ENCODE peak calls at places on chromosomes 6 and 20, in five cellular contexts. L is uterus, G is transverse colon, A is breast epithelium, Y is ovary. I is an unnamed sample.

GRCh38 chr6:82376636-82377035 is 13.0 kb downstream of the TPBG start:
- DNase-seq in Y (no peak), A (no peak), L (no peak), G (no peak), I (no peak)

GRCh38 chr6:55601120-55601519 is 22.1 kb upstream of the HMGCLL1 start:
- DNase-seq in G (no peak), L (no peak), A (no peak), Y (no peak), I (no peak)

GRCh38 chr6:52400316-52401041 is 19.7 kb upstream of the EFHC1 start:
- DNase-seq in L (no peak), G (no peak), Y (no peak), A (no peak), I (no peak)

GRCh38 chr20:56630506-56631317 is 1.6 kb downstream of the TFAP2C start:
- DNase-seq in L (no peak), Y (no peak), G (no peak), A (no peak), I (no peak)

GRCh38 chr6:38133932-38134703 is 314.6 kb downstream of the ZFAND3 start:
- DNase-seq in A (no peak), L (no peak), Y (no peak), G (no peak), I (no peak)

GRCh38 chr6:148723484-148723883 is 23.3 kb upstream of the UST start:
- DNase-seq in A (no peak), G (no peak), Y (no peak), L (no peak), I (no peak)

GRCh38 chr6:90088009-90088408 is 193.7 kb downstream of the GJA10 start:
- DNase-seq in G (no peak), A (no peak), Y (no peak), L (no peak), I (no peak)

GRCh38 chr20:4046311-4046924 is 31.1 kb upstream of the RNF24 start:
- DNase-seq in Y (no peak), L (no peak), A (no peak), G (no peak), I (no peak)

GRCh38 chr20:47262365-47263013 is 94.0 kb downstream of the ZMYND8 start:
- DNase-seq in A (no peak), G (no peak), Y (no peak), L (no peak), I (no peak)

GRCh38 chr6:128630213-128630612 is 109.8 kb upstream of the PTPRK start:
- DNase-seq in A (no peak), G (peak), L (no peak), Y (no peak), I (no peak)

GRCh38 chr6:128171182-128171581 is 270.3 kb upstream of the THEMIS start:
- DNase-seq in A (no peak), Y (no peak), G (no peak), L (no peak), I (no peak)

DNA sequence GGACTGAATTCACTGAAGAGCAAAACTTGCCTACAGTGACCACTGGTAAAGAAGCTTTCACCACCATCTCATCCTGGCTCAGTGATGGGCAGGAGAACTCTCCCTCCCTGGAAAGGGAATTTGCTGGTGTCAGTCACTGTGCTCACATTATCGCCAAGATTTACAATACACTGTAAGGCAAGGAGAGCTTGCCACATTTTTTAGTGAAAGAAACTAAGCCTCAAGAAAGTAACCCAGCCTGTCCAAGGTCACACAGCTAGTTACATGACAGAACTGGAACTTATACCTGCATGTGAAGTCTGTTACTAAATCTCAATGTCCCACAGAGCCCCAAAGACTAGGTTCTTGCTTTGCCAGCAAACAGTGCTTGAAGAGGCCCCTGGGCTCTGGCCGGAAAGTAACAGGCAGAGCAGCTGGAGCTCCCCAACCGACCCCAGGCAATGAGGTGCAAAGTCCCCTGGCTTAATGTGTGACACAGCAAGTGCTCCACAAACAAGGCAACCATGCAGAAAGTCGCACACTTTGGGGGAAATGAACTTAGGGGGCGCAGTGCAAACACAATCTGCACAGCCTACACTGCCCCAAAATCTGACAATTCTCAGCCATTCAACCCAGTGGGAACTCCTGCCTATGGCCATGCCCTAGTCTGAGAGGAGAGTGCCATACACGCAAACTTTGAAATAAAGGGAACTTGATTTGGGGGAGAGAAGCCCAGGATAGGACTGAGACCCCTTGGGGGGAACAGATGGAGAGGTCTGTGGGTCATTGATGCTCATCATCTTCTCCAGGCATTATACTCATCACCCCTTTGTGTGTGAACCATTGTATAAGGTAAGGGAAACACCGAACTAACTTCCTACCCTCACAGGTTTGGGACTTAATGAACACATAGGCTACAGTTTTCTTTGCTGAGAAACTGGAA is 1.9 kb downstream of the BCL2L1 start:
- DNase-seq in L (no peak), A (no peak), G (peak), Y (no peak), I (no peak)
- TF ChIP-seq POLR2A in L (no peak), A (no peak), G (peak), Y (no peak), I (no peak)

DNA sequence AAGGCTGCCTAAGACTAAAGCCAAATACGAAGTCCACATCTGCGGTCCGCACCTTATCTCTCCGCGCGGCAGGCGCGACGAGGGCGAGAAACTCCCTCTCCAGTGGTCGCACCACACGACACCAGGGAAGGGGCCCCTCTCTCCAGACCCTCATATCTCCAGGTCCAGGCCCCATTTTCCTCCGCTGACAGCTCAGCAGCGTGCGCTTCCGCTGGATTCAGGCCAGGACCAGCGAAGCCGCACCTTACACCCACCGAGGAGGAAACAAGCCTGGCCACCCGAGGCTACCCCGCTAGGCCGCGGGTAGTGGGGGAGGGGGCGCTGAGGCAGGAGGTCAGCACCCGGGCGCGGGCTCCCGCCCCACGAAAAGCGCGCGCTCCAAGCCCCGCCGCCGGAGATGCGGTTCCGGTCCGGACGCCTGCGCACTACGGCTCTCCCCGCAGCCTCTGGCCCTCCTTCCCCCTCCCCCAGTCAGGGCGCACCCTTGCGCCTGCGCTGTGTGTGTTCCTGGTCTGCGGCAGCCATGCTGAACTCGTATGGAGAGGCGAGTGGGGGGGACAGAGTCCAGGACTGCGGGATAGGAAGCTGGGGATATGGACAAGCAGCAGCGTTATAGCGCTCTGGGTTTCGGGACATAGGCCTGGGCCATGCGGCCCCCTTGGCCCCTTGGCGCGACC is at the start of gene BRD2:
- DNase-seq in A (peak), Y (peak), L (peak), G (peak), I (peak)
- TF ChIP-seq POLR2A in A (peak), Y (peak), L (peak), G (peak), I (no peak)

GRCh38 chr6:63514488-63515173 is 57.6 kb upstream of the LOC128125822 start:
- DNase-seq in A (no peak), G (no peak), L (no peak), Y (no peak), I (no peak)

GRCh38 chr6:63507096-63507495 is 65.2 kb upstream of the LOC128125822 start:
- DNase-seq in A (no peak), G (no peak), L (no peak), Y (no peak), I (no peak)

GRCh38 chr6:63510786-63511185 is 61.5 kb upstream of the LOC128125822 start:
- DNase-seq in Y (no peak), L (no peak), G (no peak), A (no peak), I (no peak)

GRCh38 chr6:63510353-63510686 is 62.0 kb upstream of the LOC128125822 start:
- DNase-seq in A (no peak), G (no peak), Y (no peak), L (no peak), I (no peak)

GRCh38 chr6:63509652-63510352 is 62.5 kb upstream of the LOC128125822 start:
- DNase-seq in L (peak), A (peak), Y (peak), G (peak), I (no peak)
- TF ChIP-seq POLR2A in L (no peak), A (no peak), Y (no peak), G (no peak), I (no peak)

DNA sequence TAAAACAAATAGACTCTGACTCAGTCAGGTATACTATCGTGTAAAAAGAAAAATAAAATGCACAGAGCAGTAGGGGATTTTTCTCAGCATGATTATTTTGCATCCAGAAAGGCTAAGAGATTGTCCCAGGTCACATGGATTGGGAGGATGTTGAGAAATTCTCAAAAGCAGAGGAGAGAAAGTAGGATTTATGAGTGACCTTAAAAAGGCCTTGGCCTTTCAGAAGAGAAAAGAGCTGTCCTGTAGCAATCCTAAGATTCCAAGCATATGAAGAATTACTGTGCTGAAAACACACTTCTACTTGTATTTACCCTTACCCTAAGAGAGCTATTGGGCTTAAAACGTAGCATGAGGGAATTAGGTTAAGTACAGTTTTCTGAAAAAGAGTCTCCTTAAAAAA is 149.7 kb upstream of the ENPP5 start:
- DNase-seq in A (no peak), L (no peak), G (no peak), Y (no peak), I (no peak)
- TF ChIP-seq POLR2A in A (no peak), L (no peak), G (no peak), Y (no peak), I (no peak)

I was measured in H54.